ENCODE peak calls at places on chromosomes 12 and 14, in four cellular contexts. C is HepG2, A is K562, I is H1. E is an unnamed sample.

GRCh38 chr12:24820872-24821271 is 128.0 kb downstream of the BCAT1 start:
- DNase-seq in A (no peak), I (no peak), C (no peak), E (no peak)

GRCh38 chr14:29043751-29044150 is 277.2 kb downstream of the FOXG1 start:
- DNase-seq in C (no peak), A (no peak), I (no peak), E (no peak)

GRCh38 chr12:28110329-28110728 is 79.9 kb upstream of the CCDC91 start:
- DNase-seq in A (peak), C (no peak), I (no peak), E (no peak)

GRCh38 chr12:105750096-105750495 is 388.7 kb downstream of the NUAK1 start:
- DNase-seq in C (no peak), A (no peak), I (no peak), E (no peak)

GRCh38 chr14:91368681-91369416 is 48.8 kb downstream of the CCDC88C start:
- DNase-seq in C (no peak), A (no peak), I (no peak), E (no peak)

GRCh38 chr12:118358607-118359540 is 13.8 kb downstream of the TAOK3 start:
- DNase-seq in I (no peak), A (peak), C (no peak), E (no peak)

GRCh38 chr12:117502633-117503032 is 141.2 kb upstream of the NOS1 start:
- DNase-seq in A (no peak), C (no peak), I (no peak), E (no peak)

GRCh38 chr12:6141048-6141447 is 16.6 kb upstream of the VWF start:
- DNase-seq in A (no peak), C (no peak), I (no peak), E (no peak)

GRCh38 chr14:25121342-25122129 is 71.6 kb upstream of the STXBP6 start:
- DNase-seq in I (no peak), A (no peak), C (peak), E (no peak)

GRCh38 chr12:89951050-89951693 is 242.5 kb upstream of the ATP2B1 start:
- DNase-seq in I (no peak), A (no peak), C (no peak), E (no peak)

GRCh38 chr14:88630565-88630964 is 67.7 kb downstream of the ZC3H14 start:
- DNase-seq in I (no peak), C (no peak), A (no peak), E (no peak)

DNA sequence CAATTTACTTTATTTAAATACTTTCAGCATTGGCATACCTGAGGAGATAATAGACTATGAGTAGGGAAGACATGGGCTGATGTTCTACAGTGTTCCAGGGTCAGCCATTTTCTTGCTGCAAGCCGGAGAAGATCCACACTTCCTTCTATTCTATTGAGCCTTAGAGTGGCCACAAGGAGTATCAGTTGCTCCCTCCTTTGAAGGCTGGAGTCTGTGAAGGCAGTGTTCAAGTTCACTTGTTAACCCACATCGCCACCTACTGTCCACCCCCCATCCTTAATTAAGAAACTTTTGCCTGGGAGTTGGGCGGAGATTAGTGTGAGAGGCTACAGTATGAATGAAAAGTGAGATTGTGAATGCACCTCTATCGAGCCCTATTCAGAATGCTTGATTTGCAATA is 666.6 kb downstream of the NRXN3 start:
- DNase-seq in C (peak), I (peak), A (peak), E (peak)
- TF ChIP-seq CEBPB in C (no peak), I (no peak), A (no peak), E (no peak)

DNA sequence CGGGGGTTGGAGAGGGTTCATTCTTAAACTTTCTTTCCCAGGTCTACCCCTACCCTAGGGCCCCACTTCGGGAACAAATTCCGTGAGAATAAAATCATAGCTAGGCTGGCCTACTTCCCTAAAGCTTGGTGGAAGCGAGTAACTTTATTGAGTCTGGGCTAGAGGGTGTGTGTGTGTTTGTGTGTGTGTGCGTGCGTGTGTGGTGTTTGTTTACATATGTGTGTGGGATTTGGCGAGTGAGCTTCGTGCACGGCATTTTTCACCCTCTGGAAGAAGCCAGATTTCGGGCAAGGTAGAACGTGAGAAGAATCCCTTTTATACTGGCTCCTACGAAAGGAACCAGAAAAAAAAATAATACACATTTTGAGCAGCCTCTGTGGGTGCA is 7.5 kb upstream of the LHX5 start:
- DNase-seq in I (no peak), A (no peak), C (no peak), E (no peak)
- TF ChIP-seq EZH2 in I (peak), A (no peak), C (no peak), E (no peak)

DNA sequence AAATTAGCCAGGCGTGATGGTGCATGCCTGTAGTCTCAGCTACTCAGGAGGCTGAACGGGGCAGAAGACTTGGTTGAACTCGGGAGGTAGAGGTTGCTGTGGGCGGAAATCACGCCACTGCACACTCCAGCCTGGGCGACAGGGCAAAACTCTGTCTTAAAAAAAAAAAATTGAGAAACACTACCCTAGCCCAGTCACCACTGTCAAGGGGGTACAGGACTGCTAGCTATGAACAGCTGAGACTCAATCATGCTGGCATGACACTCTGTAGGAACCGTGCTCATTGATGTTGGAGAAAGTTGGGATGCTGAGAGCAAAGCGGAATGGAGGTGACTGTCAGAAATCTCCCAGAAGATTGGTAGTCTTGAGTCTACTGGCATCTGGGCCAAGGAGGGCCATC is 58.2 kb upstream of the STON2 start:
- DNase-seq in C (no peak), A (no peak), I (no peak), E (no peak)
- TF ChIP-seq CEBPB in C (no peak), A (no peak), I (no peak), E (no peak)

GRCh38 chr12:51864701-51865469 is 16.4 kb upstream of the FIGNL2 start:
- DNase-seq in A (no peak), C (no peak), I (no peak), E (no peak)
- TF ChIP-seq EZH2 in A (no peak), C (no peak), I (no peak), E (no peak)

GRCh38 chr12:65074932-65075331 is 46.2 kb downstream of the WIF1 start:
- DNase-seq in C (peak), I (no peak), A (no peak), E (peak)
- TF ChIP-seq CEBPB in C (no peak), I (no peak), A (no peak), E (no peak)

GRCh38 chr12:16384732-16385131 is 37.3 kb downstream of the MGST1 start:
- DNase-seq in A (no peak), I (no peak), C (no peak), E (no peak)
- TF ChIP-seq EZH2 in A (no peak), I (no peak), C (no peak), E (no peak)

E was measured in HCT116.